ENCODE peak calls at places on chromosomes 11 and 22, in eight cellular contexts. One of them, this sample, is unnamed.

GRCh38 chr22:27216444-27216843 is 559.1 kb downstream of the MIAT start:
- DNase-seq in astrocyte of the spinal cord: no peak
- DNase-seq in stimulated activated CD4-positive, alpha-beta T cell treated with anti-CD3 and anti-CD28 coated beads, Interleukin-1b, Interleukin-23, amount 100 ng/mL, for 4 hours: no peak
- DNase-seq in activated naive CD4-positive, alpha-beta T cell treated with anti-CD3 and anti-CD28 coated beads for 36 hours: no peak
- DNase-seq in GM13977: no peak
- DNase-seq in substantia nigra: no peak
- DNase-seq in ACHN: no peak
- DNase-seq in H54: no peak
- DNase-seq in this sample: no peak

GRCh38 chr11:130389315-130389935 is 39.0 kb downstream of the ADAMTS8 start:
- DNase-seq in ACHN: no peak
- DNase-seq in astrocyte of the spinal cord: no peak
- DNase-seq in activated naive CD4-positive, alpha-beta T cell treated with anti-CD3 and anti-CD28 coated beads for 36 hours: no peak
- DNase-seq in H54: no peak
- DNase-seq in substantia nigra: no peak
- DNase-seq in stimulated activated CD4-positive, alpha-beta T cell treated with anti-CD3 and anti-CD28 coated beads, Interleukin-1b, Interleukin-23, amount 100 ng/mL, for 4 hours: no peak
- DNase-seq in GM13977: no peak
- DNase-seq in this sample: no peak

GRCh38 chr22:45997077-45997774 is 20.3 kb upstream of the WNT7B start:
- DNase-seq in astrocyte of the spinal cord: peak
- DNase-seq in GM13977: peak
- DNase-seq in stimulated activated CD4-positive, alpha-beta T cell treated with anti-CD3 and anti-CD28 coated beads, Interleukin-1b, Interleukin-23, amount 100 ng/mL, for 4 hours: no peak
- DNase-seq in H54: peak
- DNase-seq in substantia nigra: peak
- DNase-seq in ACHN: no peak
- DNase-seq in activated naive CD4-positive, alpha-beta T cell treated with anti-CD3 and anti-CD28 coated beads for 36 hours: no peak
- DNase-seq in this sample: peak

GRCh38 chr11:126997641-126998040 is 2.9 kb downstream of the KIRREL3 start:
- DNase-seq in H54: no peak
- DNase-seq in substantia nigra: no peak
- DNase-seq in GM13977: no peak
- DNase-seq in stimulated activated CD4-positive, alpha-beta T cell treated with anti-CD3 and anti-CD28 coated beads, Interleukin-1b, Interleukin-23, amount 100 ng/mL, for 4 hours: no peak
- DNase-seq in astrocyte of the spinal cord: no peak
- DNase-seq in activated naive CD4-positive, alpha-beta T cell treated with anti-CD3 and anti-CD28 coated beads for 36 hours: no peak
- DNase-seq in ACHN: no peak
- DNase-seq in this sample: no peak

GRCh38 chr11:82883853-82884252 is 16.4 kb downstream of the PRCP start:
- DNase-seq in stimulated activated CD4-positive, alpha-beta T cell treated with anti-CD3 and anti-CD28 coated beads, Interleukin-1b, Interleukin-23, amount 100 ng/mL, for 4 hours: no peak
- DNase-seq in GM13977: no peak
- DNase-seq in activated naive CD4-positive, alpha-beta T cell treated with anti-CD3 and anti-CD28 coated beads for 36 hours: no peak
- DNase-seq in H54: no peak
- DNase-seq in substantia nigra: no peak
- DNase-seq in astrocyte of the spinal cord: no peak
- DNase-seq in ACHN: no peak
- DNase-seq in this sample: no peak

GRCh38 chr11:2098691-2099522 is 40.3 kb downstream of the IGF2 start:
- DNase-seq in ACHN: no peak
- DNase-seq in stimulated activated CD4-positive, alpha-beta T cell treated with anti-CD3 and anti-CD28 coated beads, Interleukin-1b, Interleukin-23, amount 100 ng/mL, for 4 hours: no peak
- DNase-seq in substantia nigra: no peak
- DNase-seq in GM13977: no peak
- DNase-seq in astrocyte of the spinal cord: no peak
- DNase-seq in activated naive CD4-positive, alpha-beta T cell treated with anti-CD3 and anti-CD28 coated beads for 36 hours: no peak
- DNase-seq in H54: no peak
- DNase-seq in this sample: no peak

GRCh38 chr11:106076421-106076922 is 675 bp downstream of the KBTBD3 start:
- DNase-seq in activated naive CD4-positive, alpha-beta T cell treated with anti-CD3 and anti-CD28 coated beads for 36 hours: peak
- DNase-seq in stimulated activated CD4-positive, alpha-beta T cell treated with anti-CD3 and anti-CD28 coated beads, Interleukin-1b, Interleukin-23, amount 100 ng/mL, for 4 hours: no peak
- DNase-seq in astrocyte of the spinal cord: no peak
- DNase-seq in H54: no peak
- DNase-seq in ACHN: no peak
- DNase-seq in substantia nigra: no peak
- DNase-seq in GM13977: no peak
- DNase-seq in this sample: no peak

GRCh38 chr11:1931791-1932480 is 12.4 kb downstream of the TNNT3 start:
- DNase-seq in stimulated activated CD4-positive, alpha-beta T cell treated with anti-CD3 and anti-CD28 coated beads, Interleukin-1b, Interleukin-23, amount 100 ng/mL, for 4 hours: no peak
- DNase-seq in substantia nigra: no peak
- DNase-seq in GM13977: peak
- DNase-seq in activated naive CD4-positive, alpha-beta T cell treated with anti-CD3 and anti-CD28 coated beads for 36 hours: no peak
- DNase-seq in astrocyte of the spinal cord: no peak
- DNase-seq in ACHN: no peak
- DNase-seq in H54: no peak
- DNase-seq in this sample: no peak

GRCh38 chr11:57277845-57278720 is 41.0 kb upstream of the APLNR start:
- DNase-seq in substantia nigra: peak
- DNase-seq in stimulated activated CD4-positive, alpha-beta T cell treated with anti-CD3 and anti-CD28 coated beads, Interleukin-1b, Interleukin-23, amount 100 ng/mL, for 4 hours: peak
- DNase-seq in ACHN: peak
- DNase-seq in GM13977: no peak
- DNase-seq in astrocyte of the spinal cord: peak
- DNase-seq in activated naive CD4-positive, alpha-beta T cell treated with anti-CD3 and anti-CD28 coated beads for 36 hours: peak
- DNase-seq in H54: peak
- DNase-seq in this sample: peak

GRCh38 chr11:117189941-117190544 is 9.1 kb upstream of the TAGLN start:
- DNase-seq in astrocyte of the spinal cord: no peak
- DNase-seq in activated naive CD4-positive, alpha-beta T cell treated with anti-CD3 and anti-CD28 coated beads for 36 hours: no peak
- DNase-seq in GM13977: no peak
- DNase-seq in substantia nigra: no peak
- DNase-seq in ACHN: no peak
- DNase-seq in H54: no peak
- DNase-seq in stimulated activated CD4-positive, alpha-beta T cell treated with anti-CD3 and anti-CD28 coated beads, Interleukin-1b, Interleukin-23, amount 100 ng/mL, for 4 hours: no peak
- DNase-seq in this sample: no peak

GRCh38 chr22:21889251-21889990 is 22.0 kb upstream of the MAPK1 start:
- DNase-seq in stimulated activated CD4-positive, alpha-beta T cell treated with anti-CD3 and anti-CD28 coated beads, Interleukin-1b, Interleukin-23, amount 100 ng/mL, for 4 hours: no peak
- DNase-seq in astrocyte of the spinal cord: no peak
- DNase-seq in ACHN: no peak
- DNase-seq in substantia nigra: no peak
- DNase-seq in activated naive CD4-positive, alpha-beta T cell treated with anti-CD3 and anti-CD28 coated beads for 36 hours: no peak
- DNase-seq in GM13977: no peak
- DNase-seq in H54: no peak
- DNase-seq in this sample: no peak

GRCh38 chr22:37739000-37739399 is 42.2 kb downstream of the TRIOBP start:
- DNase-seq in ACHN: no peak
- DNase-seq in astrocyte of the spinal cord: no peak
- DNase-seq in substantia nigra: no peak
- DNase-seq in H54: no peak
- DNase-seq in stimulated activated CD4-positive, alpha-beta T cell treated with anti-CD3 and anti-CD28 coated beads, Interleukin-1b, Interleukin-23, amount 100 ng/mL, for 4 hours: no peak
- DNase-seq in GM13977: no peak
- DNase-seq in activated naive CD4-positive, alpha-beta T cell treated with anti-CD3 and anti-CD28 coated beads for 36 hours: no peak
- DNase-seq in this sample: no peak

GRCh38 chr11:65456418-65456817 is 33.8 kb downstream of the NEAT1 start:
- DNase-seq in ACHN: no peak
- DNase-seq in H54: no peak
- DNase-seq in stimulated activated CD4-positive, alpha-beta T cell treated with anti-CD3 and anti-CD28 coated beads, Interleukin-1b, Interleukin-23, amount 100 ng/mL, for 4 hours: no peak
- DNase-seq in activated naive CD4-positive, alpha-beta T cell treated with anti-CD3 and anti-CD28 coated beads for 36 hours: no peak
- DNase-seq in astrocyte of the spinal cord: no peak
- DNase-seq in GM13977: peak
- DNase-seq in substantia nigra: no peak
- DNase-seq in this sample: no peak

GRCh38 chr11:2521681-2522630 is 77.1 kb downstream of the KCNQ1 start:
- DNase-seq in astrocyte of the spinal cord: no peak
- DNase-seq in ACHN: no peak
- DNase-seq in substantia nigra: no peak
- DNase-seq in GM13977: no peak
- DNase-seq in stimulated activated CD4-positive, alpha-beta T cell treated with anti-CD3 and anti-CD28 coated beads, Interleukin-1b, Interleukin-23, amount 100 ng/mL, for 4 hours: no peak
- DNase-seq in activated naive CD4-positive, alpha-beta T cell treated with anti-CD3 and anti-CD28 coated beads for 36 hours: peak
- DNase-seq in H54: no peak
- DNase-seq in this sample: peak

GRCh38 chr22:19891350-19892248 is 36.9 kb upstream of the GNB1L start:
- DNase-seq in substantia nigra: no peak
- DNase-seq in activated naive CD4-positive, alpha-beta T cell treated with anti-CD3 and anti-CD28 coated beads for 36 hours: peak
- DNase-seq in stimulated activated CD4-positive, alpha-beta T cell treated with anti-CD3 and anti-CD28 coated beads, Interleukin-1b, Interleukin-23, amount 100 ng/mL, for 4 hours: peak
- DNase-seq in astrocyte of the spinal cord: peak
- DNase-seq in GM13977: peak
- DNase-seq in ACHN: peak
- DNase-seq in H54: peak
- DNase-seq in this sample: no peak

GRCh38 chr22:49433717-49434611 is 393.7 kb downstream of the BRD1 start:
- DNase-seq in H54: no peak
- DNase-seq in substantia nigra: no peak
- DNase-seq in activated naive CD4-positive, alpha-beta T cell treated with anti-CD3 and anti-CD28 coated beads for 36 hours: no peak
- DNase-seq in astrocyte of the spinal cord: no peak
- DNase-seq in GM13977: no peak
- DNase-seq in ACHN: no peak
- DNase-seq in stimulated activated CD4-positive, alpha-beta T cell treated with anti-CD3 and anti-CD28 coated beads, Interleukin-1b, Interleukin-23, amount 100 ng/mL, for 4 hours: no peak
- DNase-seq in this sample: peak

GRCh38 chr11:48054994-48055291 is 74.6 kb downstream of the PTPRJ start:
- DNase-seq in ACHN: no peak
- DNase-seq in activated naive CD4-positive, alpha-beta T cell treated with anti-CD3 and anti-CD28 coated beads for 36 hours: no peak
- DNase-seq in H54: no peak
- DNase-seq in astrocyte of the spinal cord: no peak
- DNase-seq in GM13977: no peak
- DNase-seq in stimulated activated CD4-positive, alpha-beta T cell treated with anti-CD3 and anti-CD28 coated beads, Interleukin-1b, Interleukin-23, amount 100 ng/mL, for 4 hours: no peak
- DNase-seq in substantia nigra: no peak
- DNase-seq in this sample: no peak

This sample was measured in lower leg skin.